ENCODE peak calls at places on chromosomes 1 and 21, in five cellular contexts. C is GM20000, B is pancreas, A is HFF-Myc, T is HFFc6. S is an unnamed sample.
A peak's percentile ranks its signal among the peaks of the same experiment; 100 is the strongest.

GRCh38 chr1:37465596-37466517 is 8.5 kb upstream of the ZC3H12A start:
- DNase-seq in A (no peak), T (no peak), C (no peak), B (no peak), S (peak; percentile 60)

GRCh38 chr1:100034465-100034864 is 64.7 kb downstream of the SLC35A3 start:
- DNase-seq in A (no peak), B (no peak), C (no peak), T (no peak), S (peak; percentile 57)

GRCh38 chr1:236809133-236809532 is 14.0 kb downstream of the MTR start:
- DNase-seq in C (no peak), T (no peak), A (no peak), B (peak; percentile 25), S (no peak)

GRCh38 chr1:186530104-186530503 is 69.2 kb upstream of the PDC start:
- DNase-seq in C (no peak), A (no peak), T (peak; percentile 50), B (no peak), S (no peak)

GRCh38 chr1:51516639-51517158 is 2.4 kb downstream of the EPS15 start:
- DNase-seq in B (no peak), C (no peak), T (no peak), A (no peak), S (peak; percentile 46)

GRCh38 chr1:28613175-28613574 is 21.1 kb downstream of the RAB42 start:
- DNase-seq in T (no peak), C (no peak), B (no peak), A (no peak), S (no peak)

GRCh38 chr1:184636156-184636448 is 118.6 kb downstream of the EDEM3 start:
- DNase-seq in T (no peak), A (no peak), B (no peak), C (no peak), S (no peak)

GRCh38 chr1:100530901-100531487 is 6.9 kb upstream of the GPR88 start:
- DNase-seq in C (no peak), B (no peak), T (no peak), A (no peak), S (peak; percentile 93)

GRCh38 chr1:64251971-64252370 is 48.5 kb downstream of the UBE2U start:
- DNase-seq in T (no peak), C (no peak), B (no peak), A (no peak), S (no peak)

GRCh38 chr1:172450524-172450885 is 6.6 kb upstream of the PIGC start:
- DNase-seq in B (peak; percentile 46), T (no peak), C (no peak), A (no peak), S (no peak)

GRCh38 chr1:182698977-182699672 is 14.7 kb upstream of the RGS8 start:
- DNase-seq in B (no peak), C (no peak), A (no peak), T (no peak), S (no peak)

GRCh38 chr1:27152829-27153548 is 1.9 kb downstream of the SLC9A1 start:
- DNase-seq in A (no peak), B (no peak), C (no peak), T (no peak), S (peak; percentile 19)

GRCh38 chr1:68346192-68346808 is 103.5 kb downstream of the RPE65 start:
- DNase-seq in A (no peak), C (peak; percentile 8), B (no peak), T (no peak), S (peak; percentile 67)

GRCh38 chr1:207128336-207128921 is 24.4 kb downstream of the C4BPA start:
- DNase-seq in A (no peak), B (no peak), C (no peak), T (no peak), S (no peak)

GRCh38 chr21:37710555-37711293 is 205.5 kb downstream of the KCNJ6 start:
- DNase-seq in T (peak; percentile 47), A (peak; percentile 79), C (no peak), B (no peak), S (peak; percentile 15)

GRCh38 chr1:1958071-1958541 is 39.0 kb upstream of the TMEM52 start:
- DNase-seq in C (no peak), T (no peak), A (no peak), B (no peak), S (no peak)

GRCh38 chr1:212488436-212489283 is 55.9 kb downstream of the NENF start:
- DNase-seq in T (no peak), A (no peak), C (peak; percentile 70), B (peak; percentile 47), S (peak; percentile 93)

GRCh38 chr1:53739109-53739681 is at the start of gene GLIS1:
- DNase-seq in A (peak; percentile 25), B (peak; percentile 86), C (peak; percentile 99), T (peak; percentile 54), S (peak; percentile 90)

GRCh38 chr1:35564037-35564883 is 6.7 kb downstream of the NCDN start:
- DNase-seq in T (peak; percentile 67), B (peak; percentile 84), C (peak; percentile 90), A (peak; percentile 59), S (peak; percentile 89)

GRCh38 chr1:55382699-55383377 is 167.7 kb upstream of the USP24 start:
- DNase-seq in T (no peak), B (no peak), C (no peak), A (no peak), S (no peak)
- TF ChIP-seq CTCF in T (no peak), B (no peak), C (no peak), A (no peak), S (no peak)

DNA sequence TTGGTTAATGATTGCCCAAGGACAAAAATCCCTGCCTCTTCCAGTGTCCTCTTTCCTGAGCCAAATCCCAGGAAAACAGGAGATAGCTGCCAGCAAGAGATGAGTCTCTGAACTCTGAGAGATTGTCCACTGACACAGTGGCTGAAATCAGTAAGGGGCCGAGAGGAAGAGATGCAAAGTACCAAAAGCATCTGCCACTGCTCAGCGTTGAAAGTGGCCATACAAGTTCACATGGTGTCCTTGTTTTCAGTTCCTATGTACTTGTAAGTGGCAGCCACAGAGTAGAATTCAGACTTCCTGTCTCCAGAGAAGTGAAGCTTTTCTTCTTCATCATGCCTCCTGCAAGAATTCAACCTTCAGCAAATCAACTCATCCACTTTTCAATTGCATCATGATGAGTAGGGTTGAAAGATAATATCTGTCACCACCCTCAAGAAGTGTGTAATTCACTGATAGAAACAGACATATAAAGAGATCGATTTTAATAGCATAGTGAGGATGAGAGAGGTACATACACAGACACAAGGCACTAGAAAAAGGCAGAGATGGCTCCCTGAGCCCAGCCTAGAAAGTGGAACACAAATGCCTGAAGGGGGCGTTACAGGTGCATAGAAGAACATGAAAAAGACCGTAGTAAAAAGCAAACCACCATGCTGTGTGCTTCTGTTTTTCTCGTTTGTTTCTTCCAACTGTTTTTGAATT is 185.8 kb downstream of the MRPL39 start:
- DNase-seq in B (no peak), A (no peak), C (peak; percentile 33), T (peak; percentile 6), S (peak; percentile 48)
- TF ChIP-seq CTCF in B (no peak), A (peak; percentile 58), C (peak; percentile 72), T (peak; percentile 72), S (peak; percentile 50)

GRCh38 chr1:150486966-150487762 is at the start of gene TARS2:
- DNase-seq in B (peak; percentile 91), C (peak; percentile 94), A (peak; percentile 98), T (peak; percentile 100), S (peak; percentile 100)
- TF ChIP-seq CTCF in B (peak; percentile 63), C (no peak), A (no peak), T (peak; percentile 70), S (peak; percentile 32)

GRCh38 chr1:203039609-203040517 is 13.6 kb downstream of the PPFIA4 start:
- DNase-seq in B (no peak), T (no peak), C (no peak), A (no peak), S (no peak)
- TF ChIP-seq CTCF in B (no peak), T (peak; percentile 61), C (no peak), A (peak; percentile 53), S (peak; percentile 41)

GRCh38 chr1:6491076-6491449 is 404 bp downstream of the PLEKHG5 start:
- DNase-seq in T (no peak), C (no peak), B (no peak), A (no peak), S (no peak)

GRCh38 chr1:6491480-6491962 is at the start of gene PLEKHG5:
- DNase-seq in C (no peak), T (peak; percentile 46), B (no peak), A (peak; percentile 30), S (peak; percentile 47)

GRCh38 chr1:6489799-6490180 is 1.7 kb downstream of the PLEKHG5 start:
- DNase-seq in A (peak; percentile 27), B (peak; percentile 80), T (peak; percentile 51), C (peak; percentile 95), S (peak; percentile 81)

GRCh38 chr1:6489383-6489765 is 2.1 kb downstream of the PLEKHG5 start:
- DNase-seq in A (no peak), C (no peak), B (peak; percentile 31), T (no peak), S (no peak)

DNA sequence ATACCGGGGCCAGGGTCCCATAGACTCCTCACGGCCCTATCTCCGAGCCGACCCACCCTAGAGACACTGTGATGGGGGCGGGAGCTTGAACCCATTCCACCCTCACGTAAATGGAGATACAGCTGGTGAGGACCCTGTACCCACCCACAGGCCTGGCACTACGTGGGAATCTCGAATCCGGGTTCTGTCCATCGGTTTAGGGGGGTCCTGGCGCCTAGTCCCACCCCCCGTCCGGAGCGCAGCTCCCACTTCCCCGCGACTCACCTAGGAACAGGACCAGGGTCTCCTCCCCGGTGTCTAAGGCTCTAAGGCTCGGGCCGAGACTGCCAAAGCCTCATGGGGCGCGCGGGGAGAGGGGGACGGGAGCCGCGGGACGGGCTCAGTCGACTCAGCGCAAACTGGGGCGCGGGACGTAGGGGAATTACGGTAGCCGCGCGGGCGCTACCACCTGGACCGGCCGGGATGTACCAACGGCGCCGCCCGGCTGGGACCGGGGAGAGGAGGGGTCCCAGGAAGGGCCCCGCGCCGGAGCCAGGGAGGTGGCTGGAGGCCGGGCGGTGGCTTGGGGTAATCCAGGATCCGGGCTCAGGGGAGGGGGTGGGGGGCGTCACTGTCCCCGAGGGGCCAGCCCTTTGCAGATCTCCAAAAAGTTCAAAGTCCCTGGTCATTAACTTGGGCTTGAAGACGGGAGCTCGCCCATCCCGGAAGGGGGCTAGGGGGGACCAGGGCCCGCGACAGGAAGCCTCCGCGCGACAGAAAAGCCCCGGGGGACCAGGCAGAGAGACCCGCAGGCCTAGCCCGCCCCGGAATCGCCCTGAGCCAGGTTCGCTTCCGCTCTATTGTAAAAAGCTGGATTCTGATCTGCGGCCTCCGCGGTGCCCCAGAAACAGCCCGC is 1.0 kb downstream of the PLEKHG5 start:
- DNase-seq in C (peak; percentile 80), B (peak; percentile 78), A (peak; percentile 39), T (peak; percentile 64), S (peak; percentile 82)
- TF ChIP-seq CTCF in C (no peak), B (no peak), A (no peak), T (peak; percentile 60), S (no peak)

GRCh38 chr1:15526490-15527339 is at the start of gene DNAJC16:
- DNase-seq in T (peak; percentile 100), A (peak; percentile 100), C (peak; percentile 89), B (peak; percentile 98), S (peak; percentile 100)
- TF ChIP-seq CTCF in T (peak; percentile 57), A (peak; percentile 4), C (peak; percentile 8), B (no peak), S (peak; percentile 31)